ENCODE peak calls at places on chromosomes 16 and 17, in nine cellular contexts. A is neural progenitor cell, L is GM23248, Y is PC-3, I is GM23338, H is SK-N-SH, F is OCI-LY7, R is hepatocyte, E is HCT116. V is an unnamed sample.

GRCh38 chr17:38867179-38867994 is 2.5 kb upstream of the LASP1 start:
- DNase-seq in Y (peak), A (peak), L (peak), F (peak), R (peak), I (peak), E (no peak), H (no peak), V (peak)

GRCh38 chr17:82014432-82014831 is 8.2 kb downstream of the CENPX start:
- DNase-seq in E (no peak), R (no peak), H (peak), I (no peak), L (no peak), F (no peak), A (no peak), Y (no peak), V (no peak)

GRCh38 chr17:45973099-45973838 is 25.8 kb upstream of the STH start:
- DNase-seq in L (no peak), H (no peak), F (no peak), Y (peak), E (no peak), I (no peak), A (no peak), R (no peak), V (no peak)

GRCh38 chr17:57971572-57971971 is 16.4 kb upstream of the CUEDC1 start:
- DNase-seq in A (no peak), R (no peak), E (no peak), L (no peak), Y (no peak), F (no peak), I (no peak), H (peak), V (no peak)

GRCh38 chr17:17479209-17479608 is 2.4 kb downstream of the MED9 start:
- DNase-seq in Y (no peak), F (no peak), A (no peak), H (no peak), E (no peak), I (no peak), L (no peak), R (no peak), V (no peak)

GRCh38 chr17:2238432-2239169 is 65.0 kb downstream of the SMG6 start:
- DNase-seq in I (no peak), A (no peak), H (no peak), E (no peak), Y (no peak), F (peak), R (no peak), L (peak), V (peak)

GRCh38 chr17:60766778-60767190 is 89.1 kb downstream of the BCAS3 start:
- DNase-seq in L (no peak), I (peak), F (no peak), H (no peak), R (no peak), A (no peak), Y (no peak), E (no peak), V (no peak)

GRCh38 chr17:35046740-35047283 is 16.7 kb downstream of the RFFL start:
- DNase-seq in L (peak), I (no peak), E (no peak), R (no peak), F (no peak), A (peak), Y (no peak), H (peak), V (peak)

GRCh38 chr17:75209061-75209460 is 3.6 kb downstream of the NUP85 start:
- DNase-seq in I (no peak), L (no peak), H (no peak), Y (no peak), E (no peak), F (no peak), A (no peak), R (no peak), V (no peak)

GRCh38 chr16:17134586-17134985 is 336.2 kb downstream of the XYLT1 start:
- DNase-seq in A (no peak), H (no peak), E (no peak), F (peak), I (no peak), Y (no peak), L (no peak), R (no peak), V (peak)

GRCh38 chr17:45640141-45640850 is 143.8 kb upstream of the CRHR1 start:
- DNase-seq in H (peak), L (peak), R (peak), A (peak), Y (peak), I (peak), E (peak), F (peak), V (peak)

GRCh38 chr16:15610369-15610871 is 32.5 kb downstream of the MARF1 start:
- DNase-seq in L (peak), H (no peak), R (no peak), F (no peak), I (no peak), A (no peak), Y (peak), E (no peak), V (no peak)
- TF ChIP-seq EZH2phosphoT487 in L (no peak), H (no peak), R (no peak), F (no peak), I (no peak), A (no peak), Y (no peak), E (no peak), V (no peak)

GRCh38 chr17:28907052-28907438 is 4.2 kb upstream of the DHRS13 start:
- DNase-seq in R (no peak), A (no peak), L (no peak), F (no peak), E (no peak), H (no peak), Y (no peak), I (no peak), V (no peak)

GRCh38 chr17:28907709-28908475 is 5.0 kb upstream of the DHRS13 start:
- DNase-seq in A (no peak), I (no peak), H (no peak), E (no peak), Y (no peak), F (no peak), R (no peak), L (peak), V (no peak)

GRCh38 chr17:28910534-28910933 is 7.7 kb upstream of the DHRS13 start:
- DNase-seq in A (no peak), H (no peak), R (no peak), I (no peak), F (no peak), E (no peak), L (no peak), Y (no peak), V (no peak)

GRCh38 chr17:28906276-28907051 is 3.6 kb upstream of the DHRS13 start:
- DNase-seq in H (no peak), R (no peak), A (no peak), Y (no peak), E (no peak), I (no peak), L (no peak), F (no peak), V (no peak)

DNA sequence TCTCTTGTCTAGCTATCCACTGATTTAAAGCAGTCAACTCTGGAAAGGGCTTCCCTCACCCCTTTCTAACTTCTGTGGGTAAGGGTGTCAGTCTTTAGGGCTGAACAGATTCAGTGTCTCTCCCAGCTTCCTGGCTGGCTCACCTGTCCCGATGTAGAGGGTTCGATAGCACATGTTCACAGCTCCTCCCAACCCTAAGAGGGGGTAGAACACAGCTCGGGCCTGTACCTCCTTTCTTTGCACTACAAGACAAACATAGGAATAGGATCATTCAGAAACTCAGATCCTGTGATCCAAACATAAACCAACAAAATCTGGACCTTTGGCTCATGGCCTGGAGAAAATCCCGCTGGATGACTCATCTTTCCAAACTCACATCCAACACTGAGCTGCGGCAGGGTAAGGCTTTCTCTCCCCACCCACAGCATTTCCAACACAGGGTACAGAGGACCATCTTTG is 5.8 kb upstream of the DHRS13 start:
- DNase-seq in A (no peak), Y (peak), E (no peak), F (no peak), L (peak), I (no peak), R (peak), H (no peak), V (no peak)
- H3K27ac ChIP-seq in A (no peak), Y (peak), E (no peak), F (no peak), L (peak), I (peak), R (peak), H (peak), V (no peak)

DNA sequence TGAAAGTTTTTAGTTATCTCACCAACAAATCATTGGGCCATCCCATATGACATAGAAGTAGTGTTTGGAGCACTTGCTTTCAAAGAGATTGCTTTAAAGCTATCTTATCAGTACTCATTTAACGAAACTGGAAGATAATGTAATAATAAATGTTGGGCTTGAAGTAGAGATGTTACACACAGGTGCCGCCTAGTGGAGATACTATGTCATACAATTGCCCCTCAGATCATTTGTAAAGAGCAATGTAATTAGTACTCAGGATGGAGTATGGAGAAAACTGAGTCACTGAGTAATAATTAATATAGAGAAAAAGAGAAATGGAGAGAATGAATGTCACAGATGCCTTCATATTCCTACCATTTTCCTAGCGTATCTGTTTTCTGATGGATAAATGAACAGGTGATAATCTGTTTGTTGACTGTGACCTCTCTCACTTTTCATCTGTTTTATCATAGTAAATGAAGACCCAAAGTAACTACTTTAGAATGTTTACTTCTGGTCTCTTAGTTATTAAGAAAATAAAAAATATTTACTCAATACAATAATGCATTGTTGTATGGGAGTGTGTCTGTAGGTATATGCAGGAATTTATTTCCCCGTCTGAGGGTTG is 80.4 kb downstream of the EFCAB5 start:
- DNase-seq in H (peak), R (peak), A (peak), F (peak), L (peak), Y (peak), I (peak), E (peak), V (peak)
- TF ChIP-seq EZH2phosphoT487 in H (no peak), R (no peak), A (no peak), F (no peak), L (no peak), Y (no peak), I (no peak), E (no peak), V (no peak)

GRCh38 chr17:36913132-36913531 is 24.1 kb upstream of the LHX1 start:
- DNase-seq in L (no peak), R (no peak), E (no peak), Y (no peak), F (no peak), H (no peak), I (no peak), A (no peak), V (no peak)
- H3K27ac ChIP-seq in L (no peak), R (no peak), E (no peak), Y (no peak), F (no peak), H (no peak), I (no peak), A (no peak), V (no peak)

GRCh38 chr16:27929818-27930217 is 133.7 kb downstream of the GSG1L start:
- DNase-seq in F (no peak), I (no peak), A (no peak), H (no peak), E (no peak), R (no peak), Y (no peak), L (no peak), V (no peak)
- TF ChIP-seq EZH2phosphoT487 in F (no peak), I (no peak), A (no peak), H (no peak), E (no peak), R (no peak), Y (no peak), L (no peak), V (no peak)

DNA sequence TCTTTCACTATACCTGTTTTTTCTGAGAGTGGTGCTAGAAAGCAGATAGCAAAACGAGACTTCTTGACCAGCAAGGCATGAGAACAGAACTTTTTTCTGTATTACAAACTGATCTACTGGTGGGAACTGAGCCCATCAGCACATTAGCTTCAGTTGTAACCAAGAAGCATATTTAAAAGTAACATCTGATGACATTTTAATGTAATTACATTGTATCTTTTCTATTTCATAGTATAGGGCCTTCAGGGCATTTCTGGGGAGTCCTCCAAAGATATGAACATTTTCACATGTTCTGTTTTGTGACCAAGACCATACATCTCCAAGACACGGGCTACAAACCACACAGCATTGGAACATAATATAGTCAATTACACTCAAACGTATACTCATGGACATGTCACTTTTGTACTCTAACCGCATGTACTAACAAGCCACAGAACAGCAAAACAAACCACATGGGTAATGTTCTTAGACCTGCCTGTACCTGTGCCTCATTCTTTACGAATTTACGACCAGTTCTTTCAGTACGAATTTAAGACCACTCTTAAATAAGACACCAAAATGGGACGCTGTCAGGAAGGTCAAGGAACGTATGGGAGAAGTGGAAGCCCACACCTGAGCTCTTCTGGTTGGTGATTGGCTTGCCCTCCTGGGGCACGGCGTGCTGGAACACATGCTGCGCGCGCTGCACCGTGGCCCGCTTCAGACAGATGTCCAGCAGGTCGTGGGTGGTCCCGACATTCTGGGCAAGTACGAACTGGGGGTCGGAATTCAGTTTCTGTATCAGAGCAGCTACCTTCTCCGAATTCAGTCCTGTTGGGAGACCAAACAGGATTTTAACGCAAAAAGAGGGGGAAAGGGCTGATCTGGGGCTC is 811 bp downstream of the BLMH start:
- DNase-seq in I (peak), E (no peak), H (peak), A (peak), F (peak), Y (peak), L (peak), R (peak), V (peak)
- H3K27ac ChIP-seq in I (no peak), E (peak), H (peak), A (no peak), F (peak), Y (no peak), L (peak), R (peak), V (peak)

GRCh38 chr17:78313735-78314648 is 45.9 kb downstream of the SOCS3 start:
- DNase-seq in F (peak), L (peak), R (peak), I (peak), Y (peak), E (peak), H (peak), A (peak), V (peak)
- TF ChIP-seq EZH2phosphoT487 in F (no peak), L (no peak), R (no peak), I (no peak), Y (peak), E (no peak), H (no peak), A (no peak), V (no peak)

DNA sequence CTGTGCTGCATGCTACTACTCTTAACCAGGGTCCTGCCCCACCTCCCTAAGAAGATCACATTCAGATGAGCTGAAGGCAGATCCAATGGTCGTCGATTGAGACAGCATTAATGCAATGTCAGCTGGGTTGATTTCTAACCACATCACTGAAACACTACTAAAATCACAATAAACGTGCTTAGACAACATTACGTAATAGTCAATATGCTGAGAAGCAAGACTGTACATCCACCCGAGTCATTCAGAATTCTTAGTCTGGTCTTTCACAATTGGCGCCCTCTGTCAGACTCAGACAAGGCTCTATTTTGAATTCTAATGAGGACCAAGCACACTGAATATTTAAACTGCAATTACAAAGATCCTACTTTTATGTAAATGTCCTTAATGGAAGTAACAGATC is 205.2 kb downstream of the STX8 start:
- DNase-seq in L (peak), H (no peak), E (no peak), R (no peak), Y (peak), F (no peak), I (no peak), A (no peak), V (no peak)
- H3K27ac ChIP-seq in L (peak), H (peak), E (no peak), R (no peak), Y (peak), F (no peak), I (no peak), A (no peak), V (no peak)

GRCh38 chr17:10082795-10083194 is 115.6 kb downstream of the GAS7 start:
- DNase-seq in I (no peak), L (no peak), R (no peak), Y (no peak), E (no peak), H (no peak), F (no peak), A (no peak), V (no peak)
- TF ChIP-seq EZH2phosphoT487 in I (no peak), L (no peak), R (no peak), Y (no peak), E (no peak), H (no peak), F (no peak), A (no peak), V (no peak)

V was measured in MM.1S.